ENCODE peak calls at places on chromosomes 4 and X, in six cellular contexts. B, T, E, W, C and Z are unnamed samples.

GRCh38 chrX:4268676-4269075 is 555.2 kb upstream of the PRKX start:
- DNase-seq in B (no peak), T (no peak), E (no peak), W (no peak), C (no peak), Z (no peak)

GRCh38 chr4:106149026-106149425 is 167.0 kb downstream of the TBCK start:
- DNase-seq in B (no peak), T (no peak), E (no peak), W (peak; percentile 27), C (peak; percentile 27), Z (no peak)

GRCh38 chr4:78671812-78672440 is 104.2 kb upstream of the BMP2K start:
- DNase-seq in B (no peak), T (no peak), E (no peak), W (no peak), C (no peak), Z (no peak)

GRCh38 chr4:3047464-3048286 is 26.7 kb downstream of the HTT-AS start:
- DNase-seq in B (peak; percentile 58), T (peak; percentile 99), E (peak; percentile 76), W (no peak), C (peak; percentile 57), Z (peak; percentile 86)

GRCh38 chr4:89871211-89871610 is 23.4 kb upstream of the MMRN1 start:
- DNase-seq in B (no peak), T (no peak), E (no peak), W (no peak), C (no peak), Z (no peak)

GRCh38 chrX:55098691-55099090 is 9.9 kb downstream of the PAGE2 start:
- DNase-seq in B (no peak), T (no peak), E (no peak), W (no peak), C (no peak), Z (no peak)

GRCh38 chr4:17722361-17722710 is 59.1 kb downstream of the FAM184B start:
- DNase-seq in B (no peak), T (no peak), E (no peak), W (no peak), C (no peak), Z (no peak)

GRCh38 chr4:177696438-177696966 is 254.3 kb upstream of the AGA start:
- DNase-seq in B (peak; percentile 1), T (no peak), E (no peak), W (peak; percentile 2), C (no peak), Z (no peak)

GRCh38 chrX:63503541-63503940 is 152.4 kb upstream of the SPIN4 start:
- DNase-seq in B (peak; percentile 3), T (no peak), E (no peak), W (peak; percentile 33), C (peak; percentile 54), Z (no peak)

GRCh38 chr4:26884486-26884988 is 23.9 kb downstream of the STIM2 start:
- DNase-seq in B (no peak), T (peak; percentile 53), E (no peak), W (no peak), C (no peak), Z (peak; percentile 56)

GRCh38 chr4:103567591-103567990 is 152.2 kb downstream of the TACR3 start:
- DNase-seq in B (no peak), T (no peak), E (no peak), W (no peak), C (no peak), Z (no peak)

GRCh38 chr4:187174749-187175148 is 451.1 kb upstream of the FAT1 start:
- DNase-seq in B (no peak), T (no peak), E (no peak), W (no peak), C (no peak), Z (no peak)

GRCh38 chrX:40173662-40174593 is 76.2 kb upstream of the BCOR start:
- DNase-seq in B (no peak), T (no peak), E (peak; percentile 81), W (no peak), C (no peak), Z (peak; percentile 59)
- H3K4me3 ChIP-seq in B (no peak overlapping the region), T (peak overlapping the region; percentile 61), E (peak overlapping the region; percentile 38), W (no peak overlapping the region), C (no peak overlapping the region), Z (peak overlapping the region; percentile 65)

DNA sequence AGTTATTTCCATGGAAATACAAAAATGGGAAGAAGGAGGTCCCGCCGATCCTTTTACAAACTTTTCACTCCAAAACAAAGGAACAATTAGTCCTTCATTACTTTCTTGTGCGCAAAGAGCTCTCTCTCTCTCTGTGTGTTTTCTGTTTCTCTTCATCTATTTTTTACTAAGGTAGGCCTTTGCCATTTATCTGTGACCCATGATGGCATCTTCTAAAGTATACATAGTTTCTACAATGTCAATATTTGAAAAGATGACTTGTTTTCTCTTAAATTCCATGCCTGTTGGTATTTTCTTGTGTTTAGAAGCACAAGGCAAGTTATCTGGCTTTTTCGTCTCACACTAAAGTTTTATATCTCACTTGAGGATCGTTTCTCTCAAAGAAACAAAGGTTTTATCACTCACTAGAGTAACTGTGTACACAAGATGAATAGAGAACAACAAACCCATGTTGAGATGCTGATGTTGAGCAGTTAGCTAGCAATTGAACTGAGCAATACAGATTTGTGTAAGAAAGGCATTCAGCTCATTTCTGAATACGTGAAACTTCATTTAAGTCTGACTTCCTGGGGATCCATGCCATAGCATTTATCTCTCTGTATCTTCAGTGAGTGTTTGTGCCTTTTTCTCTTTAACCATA is 250.3 kb downstream of the GBA3 start:
- DNase-seq in B (peak; percentile 1), T (no peak), E (no peak), W (no peak), C (no peak), Z (no peak)
- TF ChIP-seq CTCF in B (no peak), T (no peak), E (no peak), W (no peak), C (no peak), Z (no peak)

DNA sequence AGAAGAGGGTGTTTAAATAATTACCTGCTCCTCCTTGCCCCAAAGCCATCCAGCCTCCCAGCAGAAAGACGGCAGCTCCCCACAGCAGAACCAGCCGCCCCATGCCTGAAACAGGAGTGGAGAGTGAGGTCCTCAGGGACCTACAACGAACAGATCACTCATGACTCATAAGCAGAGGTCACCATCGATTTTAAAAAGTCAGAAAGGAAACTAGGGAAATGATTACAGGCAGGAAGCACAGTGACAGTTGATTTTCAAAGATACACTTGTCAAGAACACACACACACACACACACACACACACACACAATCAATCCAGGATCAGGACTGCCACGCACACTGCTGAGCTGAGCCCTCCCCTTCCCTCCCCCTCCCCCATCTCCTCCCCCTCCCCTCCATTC is at the start of gene CRLF2:
- DNase-seq in B (peak; percentile 63), T (peak; percentile 77), E (peak; percentile 34), W (no peak), C (no peak), Z (peak; percentile 73)
- H3K4me3 ChIP-seq in B (no peak within 1 kb of the TSS), T (no peak within 1 kb of the TSS), E (no peak within 1 kb of the TSS), W (no peak within 1 kb of the TSS), C (no peak within 1 kb of the TSS), Z (no peak within 1 kb of the TSS)

DNA sequence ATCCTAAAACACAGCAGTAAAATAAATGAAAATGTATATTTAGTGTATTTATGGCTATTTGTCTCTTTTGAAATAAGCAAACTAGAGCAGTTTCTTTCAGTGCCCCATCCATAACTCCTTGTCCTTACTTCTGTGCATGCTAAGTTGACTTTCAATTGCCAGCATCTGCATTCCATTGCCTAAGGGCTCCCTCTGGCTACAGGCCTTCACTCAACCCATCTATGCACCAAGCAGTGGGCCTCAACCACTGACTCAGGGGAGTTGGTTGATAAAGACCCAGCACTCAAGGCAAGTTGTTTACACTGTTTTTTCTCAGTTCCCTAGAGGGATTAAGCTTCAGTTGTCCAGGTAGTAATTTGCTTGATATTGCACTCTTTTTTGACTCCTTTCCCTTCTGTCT is 265.7 kb downstream of the IQCM start:
- DNase-seq in B (peak; percentile 1), T (no peak), E (no peak), W (peak; percentile 10), C (peak; percentile 8), Z (no peak)
- TF ChIP-seq CTCF in B (no peak), T (peak; percentile 25), E (no peak), W (no peak), C (peak; percentile 15), Z (no peak)

DNA sequence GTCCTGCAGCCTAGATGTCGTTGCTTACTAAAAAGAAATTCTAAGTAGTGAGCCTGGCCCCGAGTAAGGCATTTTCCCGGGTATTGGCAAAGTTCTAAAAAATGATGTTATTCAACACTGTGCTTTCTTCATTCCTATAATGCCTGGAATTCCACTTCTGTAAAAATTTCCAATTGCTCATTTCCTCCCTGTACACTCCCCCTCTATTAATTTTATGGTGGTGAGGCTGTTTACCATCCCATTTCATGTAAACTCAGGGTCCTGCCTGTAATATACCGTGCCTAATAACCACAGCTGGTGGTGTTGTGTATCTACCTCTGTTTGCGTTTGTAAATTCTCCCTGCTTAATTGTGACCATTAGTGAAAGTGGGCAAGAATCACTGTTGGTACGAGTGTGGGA is 14.3 kb downstream of the BST1 start:
- DNase-seq in B (no peak), T (no peak), E (no peak), W (peak; percentile 66), C (peak; percentile 72), Z (no peak)
- H3K4me3 ChIP-seq in B (no peak overlapping the region), T (no peak overlapping the region), E (no peak overlapping the region), W (no peak overlapping the region), C (no peak overlapping the region), Z (no peak overlapping the region)

DNA sequence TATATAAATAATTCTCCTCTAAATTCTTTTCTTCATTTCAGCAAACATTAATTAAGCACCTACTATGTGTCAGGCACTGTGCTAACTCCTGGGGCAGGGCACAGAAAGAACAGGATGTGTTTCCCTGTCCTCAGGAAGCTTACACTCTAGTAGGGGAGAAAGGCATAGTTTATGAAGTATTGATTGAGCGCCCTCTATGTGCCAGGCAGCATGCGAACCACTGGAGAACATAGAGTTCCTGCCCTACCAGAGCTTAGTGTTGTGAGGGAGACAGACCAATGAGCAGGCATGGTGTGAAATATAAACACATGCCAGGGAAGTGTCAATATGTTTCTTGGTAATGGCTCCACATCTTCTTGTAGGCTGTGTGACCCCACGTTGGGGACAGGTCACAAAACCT is 3.7 kb downstream of the ADGRG4 start:
- DNase-seq in B (peak; percentile 12), T (no peak), E (no peak), W (no peak), C (no peak), Z (no peak)
- TF ChIP-seq CTCF in B (no peak), T (no peak), E (no peak), W (no peak), C (no peak), Z (peak; percentile 21)

GRCh38 chr4:52660643-52661042 is 1.5 kb upstream of the USP46 start:
- DNase-seq in B (no peak), T (no peak), E (no peak), W (no peak), C (no peak), Z (no peak)
- H3K4me3 ChIP-seq in B (no peak overlapping the region), T (no peak overlapping the region), E (no peak overlapping the region), W (no peak overlapping the region), C (no peak overlapping the region), Z (no peak overlapping the region)

DNA sequence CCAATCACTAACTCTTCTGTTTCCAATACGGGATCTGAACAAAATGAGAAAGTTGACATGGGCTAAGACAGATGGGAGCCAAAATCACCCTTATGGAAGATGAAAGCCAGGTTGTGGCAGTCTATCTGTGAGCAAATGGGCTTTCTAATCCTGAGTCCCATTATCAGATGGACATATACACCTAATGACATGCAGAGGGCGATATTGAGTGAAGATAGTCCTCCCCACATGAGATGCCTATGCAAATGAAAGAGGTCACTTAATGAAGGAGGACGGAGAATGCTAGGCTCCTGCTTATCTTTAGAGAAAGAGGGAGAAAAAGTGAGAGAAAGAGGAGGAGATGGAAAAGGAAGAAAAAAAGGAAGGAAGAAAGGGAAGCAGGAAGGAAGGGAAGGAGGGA is 547.5 kb downstream of the NLGN4X start:
- DNase-seq in B (no peak), T (no peak), E (no peak), W (peak; percentile 25), C (no peak), Z (no peak)
- TF ChIP-seq CTCF in B (no peak), T (no peak), E (no peak), W (peak; percentile 16), C (no peak), Z (no peak)